ENCODE peak calls at places on chromosome 19, in eight cellular contexts. Q is CD8-positive, alpha-beta T cell; C is stomach; G is tibial artery; H is AG10803; E is B cell; A is MCF 10A; V is IMR-90. X is an unnamed sample.

GRCh38 chr19:13920940-13921744 is 15.1 kb downstream of the CC2D1A start:
- DNase-seq in C (no peak), H (peak), E (no peak), A (peak), G (no peak), Q (no peak), V (peak), X (no peak)

GRCh38 chr19:21604351-21604926 is 99.0 kb downstream of the ZNF429 start:
- DNase-seq in H (peak), A (peak), Q (no peak), E (no peak), V (peak), C (no peak), G (no peak), X (no peak)

GRCh38 chr19:7989071-7989575 is 16.3 kb downstream of the ELAVL1 start:
- DNase-seq in G (no peak), C (no peak), Q (no peak), V (no peak), A (peak), E (no peak), H (no peak), X (no peak)

GRCh38 chr19:41206926-41207750 is 11.9 kb upstream of the AXL start:
- DNase-seq in A (no peak), Q (no peak), E (no peak), G (peak), H (peak), V (no peak), C (peak), X (no peak)

GRCh38 chr19:16470911-16471811 is 609 bp downstream of the EPS15L1 start:
- DNase-seq in A (peak), V (peak), Q (no peak), C (no peak), H (peak), E (no peak), G (no peak), X (peak)

GRCh38 chr19:13097331-13098258 is 5.1 kb downstream of the LYL1 start:
- DNase-seq in G (peak), Q (no peak), V (no peak), E (peak), A (no peak), C (no peak), H (no peak), X (no peak)

GRCh38 chr19:35913589-35913988 is 5.5 kb upstream of the TYROBP start:
- DNase-seq in C (no peak), H (no peak), V (peak), A (no peak), E (no peak), G (no peak), Q (no peak), X (no peak)

GRCh38 chr19:51702754-51703654 is 9.9 kb downstream of the SPACA6 start:
- DNase-seq in G (peak), V (no peak), Q (no peak), A (no peak), E (no peak), H (no peak), C (peak), X (no peak)

GRCh38 chr19:16457195-16457953 is 14.4 kb downstream of the EPS15L1 start:
- DNase-seq in G (peak), H (peak), V (peak), Q (no peak), C (peak), A (peak), E (no peak), X (peak)

GRCh38 chr19:39032164-39032918 is at the start of gene FBXO27:
- DNase-seq in V (no peak), A (no peak), Q (no peak), C (no peak), G (no peak), H (no peak), E (no peak), X (peak)

GRCh38 chr19:7459773-7460172 is 29.1 kb downstream of the PEX11G start:
- DNase-seq in A (no peak), G (no peak), Q (no peak), E (peak), H (no peak), C (no peak), V (no peak), X (no peak)

GRCh38 chr19:41203371-41203770 is 10.4 kb downstream of the CYP2S1 start:
- DNase-seq in V (no peak), E (no peak), Q (no peak), G (no peak), C (no peak), H (no peak), A (no peak), X (no peak)

GRCh38 chr19:45179063-45179847 is 671 bp downstream of the BLOC1S3 start:
- DNase-seq in Q (peak), G (no peak), A (peak), H (peak), V (peak), E (no peak), C (peak), X (no peak)

GRCh38 chr19:29379257-29379986 is 146.4 kb upstream of the VSTM2B start:
- DNase-seq in G (peak), V (no peak), H (no peak), E (no peak), A (no peak), Q (no peak), C (peak), X (no peak)

DNA sequence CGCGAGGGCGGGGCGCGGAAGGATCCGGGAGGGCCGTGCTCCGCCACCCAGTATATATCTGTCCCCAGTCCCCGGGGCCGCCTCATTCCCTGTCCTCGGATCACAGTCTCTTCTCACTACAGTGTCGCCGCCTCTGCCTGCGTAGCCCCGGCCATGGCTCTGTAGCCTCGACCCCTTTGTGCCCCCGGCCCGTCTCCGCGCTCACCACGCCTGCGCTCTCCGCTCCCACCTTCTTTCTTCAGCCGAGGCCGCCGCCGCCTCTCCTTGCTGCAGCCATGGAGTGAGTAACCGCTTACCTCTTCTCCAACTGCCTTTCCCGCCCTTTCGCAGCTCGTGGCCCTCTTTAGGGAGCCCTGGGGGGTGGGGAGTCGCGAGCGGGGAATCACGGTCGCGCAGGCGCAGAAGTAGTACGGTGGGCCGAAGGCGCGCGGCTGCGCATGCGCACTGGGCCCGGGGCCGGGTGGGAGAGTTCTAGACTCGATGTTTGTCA is at the start of the genes ATF5 and NUP62:
- DNase-seq in H (peak), Q (peak), E (peak), V (peak), A (peak), G (peak), C (peak), X (peak)
- TF ChIP-seq CTCF in H (no peak), Q (no peak), E (no peak), V (no peak), A (no peak), G (no peak), C (no peak), X (no peak)

GRCh38 chr19:5806133-5806489 is 1.2 kb downstream of the NRTN start:
- DNase-seq in G (no peak), E (no peak), Q (no peak), H (no peak), A (no peak), C (no peak), V (no peak), X (no peak)
- TF ChIP-seq CTCF in G (no peak), E (peak), Q (peak), H (no peak), A (peak), C (no peak), V (no peak), X (no peak)

GRCh38 chr19:11693505-11694499 is 44.9 kb downstream of the ZNF823 start:
- DNase-seq in H (peak), G (no peak), Q (no peak), C (no peak), A (peak), E (no peak), V (peak), X (no peak)
- TF ChIP-seq CTCF in H (no peak), G (no peak), Q (no peak), C (no peak), A (no peak), E (no peak), V (peak), X (no peak)

GRCh38 chr19:4676955-4677731 is 7.0 kb upstream of the MYDGF start:
- DNase-seq in G (no peak), V (peak), H (peak), E (no peak), Q (no peak), C (peak), A (peak), X (peak)
- TF ChIP-seq CTCF in G (no peak), V (peak), H (peak), E (peak), Q (no peak), C (peak), A (no peak), X (peak)

GRCh38 chr19:55704494-55705245 is 29.6 kb downstream of the EPN1 start:
- DNase-seq in A (no peak), G (peak), H (no peak), C (no peak), Q (no peak), V (no peak), E (no peak), X (no peak)
- TF ChIP-seq CTCF in A (peak), G (no peak), H (no peak), C (no peak), Q (no peak), V (no peak), E (no peak), X (no peak)

DNA sequence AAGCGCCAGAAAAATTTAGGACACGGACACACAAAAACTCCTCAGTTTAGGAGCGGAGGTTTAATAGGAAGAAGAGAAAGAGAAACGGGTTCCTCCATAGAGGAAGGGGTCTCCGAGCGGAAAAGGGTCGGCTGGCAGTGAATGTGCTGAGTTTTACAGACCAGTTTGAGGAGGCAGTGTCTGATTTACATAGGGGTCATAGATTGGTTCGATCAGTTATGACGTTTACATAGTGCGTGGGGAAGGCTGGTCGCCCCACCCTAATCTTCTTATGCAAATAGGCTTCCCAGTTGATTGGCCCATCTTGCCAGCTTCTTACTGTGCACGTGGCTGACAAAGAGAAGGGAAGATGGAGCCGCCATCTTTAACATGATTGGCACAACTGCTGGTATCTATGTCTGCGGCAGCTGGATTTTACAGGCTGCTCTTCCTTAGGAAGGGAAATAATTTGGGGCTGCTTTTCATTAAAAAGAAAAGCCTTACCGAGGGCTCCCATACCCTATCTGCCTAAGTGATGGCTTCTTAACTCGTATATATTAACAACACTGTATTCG is 1.2 kb upstream of the ZNF225 start:
- DNase-seq in Q (no peak), V (peak), C (no peak), A (no peak), G (no peak), H (peak), E (no peak), X (peak)
- TF ChIP-seq CTCF in Q (no peak), V (no peak), C (no peak), A (no peak), G (no peak), H (no peak), E (no peak), X (no peak)

GRCh38 chr19:47820410-47820809 is 1.3 kb upstream of the CRX start:
- DNase-seq in C (no peak), A (no peak), G (no peak), Q (no peak), V (no peak), E (no peak), H (no peak), X (no peak)

GRCh38 chr19:47826800-47827199 is 5.1 kb downstream of the CRX start:
- DNase-seq in A (no peak), E (no peak), V (no peak), G (no peak), H (no peak), C (no peak), Q (no peak), X (no peak)

GRCh38 chr19:47819841-47820244 is 1.9 kb upstream of the CRX start:
- DNase-seq in C (no peak), H (no peak), A (no peak), G (no peak), V (no peak), E (no peak), Q (no peak), X (no peak)

GRCh38 chr19:47821460-47822020 is at the start of gene CRX:
- DNase-seq in Q (no peak), C (no peak), H (no peak), G (no peak), A (no peak), E (no peak), V (no peak), X (no peak)

GRCh38 chr19:47824396-47824795 is 2.7 kb downstream of the CRX start:
- DNase-seq in E (no peak), C (no peak), H (no peak), Q (no peak), A (no peak), G (no peak), V (no peak), X (no peak)
- TF ChIP-seq CTCF in E (no peak), C (no peak), H (no peak), Q (no peak), A (no peak), G (no peak), V (no peak), X (no peak)

GRCh38 chr19:11451942-11452813 is 16.7 kb downstream of the PRKCSH start:
- DNase-seq in A (no peak), G (no peak), H (no peak), C (no peak), E (no peak), V (no peak), Q (no peak), X (no peak)
- TF ChIP-seq CTCF in A (no peak), G (no peak), H (no peak), C (no peak), E (no peak), V (peak), Q (no peak), X (no peak)